ENCODE peak calls at places on chromosomes 1 and 21, in seven cellular contexts. H, K, G, T, F, W and E are unnamed samples.

GRCh38 chr21:42567861-42568260 is 54.2 kb downstream of the SLC37A1 start:
- DNase-seq in F (peak; percentile 37), H (no peak), K (peak; percentile 23), T (no peak), W (peak; percentile 50), G (peak; percentile 10), E (no peak)

GRCh38 chr1:39105061-39105840 is 79.1 kb downstream of the NDUFS5 start:
- DNase-seq in W (peak; percentile 76), K (peak; percentile 86), G (peak; percentile 81), H (peak; percentile 72), F (peak; percentile 87), T (no peak), E (peak; percentile 65)

GRCh38 chr1:56330400-56331026 is 248.8 kb downstream of the PLPP3 start:
- DNase-seq in H (no peak), T (no peak), G (no peak), K (no peak), F (no peak), W (no peak), E (no peak)

GRCh38 chr1:226557424-226557823 is 8.9 kb downstream of the STUM start:
- DNase-seq in H (no peak), F (no peak), G (no peak), T (no peak), K (no peak), W (no peak), E (no peak)

GRCh38 chr21:44366586-44367211 is 13.3 kb downstream of the TRPM2 start:
- DNase-seq in G (no peak), K (peak; percentile 34), W (no peak), T (no peak), H (no peak), F (peak; percentile 42), E (no peak)

GRCh38 chr1:172002725-172003345 is 161.5 kb downstream of the DNM3 start:
- DNase-seq in G (no peak), H (peak; percentile 9), T (peak; percentile 17), W (no peak), F (peak; percentile 51), K (no peak), E (no peak)

GRCh38 chr1:66381626-66382275 is 152.2 kb upstream of the SGIP1 start:
- DNase-seq in W (no peak), F (no peak), G (no peak), T (no peak), K (no peak), H (no peak), E (no peak)

GRCh38 chr1:211258310-211258755 is 833 bp upstream of the RCOR3 start:
- DNase-seq in F (peak; percentile 86), G (peak; percentile 92), K (peak; percentile 91), W (peak; percentile 86), H (peak; percentile 84), T (no peak), E (peak; percentile 26)

GRCh38 chr1:27574001-27574781 is 29.8 kb downstream of the AHDC1 start:
- DNase-seq in W (no peak), G (no peak), H (no peak), K (no peak), T (no peak), F (no peak), E (no peak)

GRCh38 chr1:57966751-57967406 is 543.0 kb upstream of the DAB1 start:
- DNase-seq in K (no peak), W (no peak), F (no peak), T (peak; percentile 15), H (no peak), G (no peak), E (no peak)

GRCh38 chr1:238592586-238592985 is 701.9 kb upstream of the ZP4 start:
- DNase-seq in T (no peak), H (no peak), K (no peak), G (no peak), W (no peak), F (no peak), E (no peak)

GRCh38 chr1:244242446-244242845 is 191.4 kb downstream of the ZBTB18 start:
- DNase-seq in T (no peak), H (no peak), F (no peak), G (no peak), W (no peak), K (no peak), E (no peak)

GRCh38 chr1:208105756-208106155 is 138.4 kb downstream of the PLXNA2 start:
- DNase-seq in T (no peak), H (no peak), K (no peak), G (no peak), F (no peak), W (no peak), E (peak; percentile 58)

GRCh38 chr21:27390384-27390783 is 423.5 kb upstream of the ADAMTS5 start:
- DNase-seq in W (no peak), G (no peak), H (no peak), T (no peak), F (no peak), K (no peak), E (no peak)

GRCh38 chr1:32948905-32949304 is 15.7 kb downstream of the RNF19B start:
- DNase-seq in K (no peak), W (no peak), T (no peak), F (no peak), H (no peak), G (no peak), E (no peak)

GRCh38 chr1:197066719-197067456 is at the start of gene F13B:
- DNase-seq in T (no peak), G (no peak), F (no peak), W (no peak), H (no peak), K (no peak), E (no peak)

GRCh38 chr1:203300441-203301330 is 4.6 kb upstream of the BTG2 start:
- DNase-seq in F (no peak), T (no peak), K (no peak), G (no peak), W (no peak), H (no peak), E (no peak)

GRCh38 chr1:59757185-59757747 is 57.5 kb upstream of the HOOK1 start:
- DNase-seq in T (no peak), W (no peak), K (no peak), H (no peak), F (no peak), G (no peak), E (no peak)

GRCh38 chr1:173475564-173476196 is 1.5 kb upstream of the PRDX6 start:
- DNase-seq in K (no peak), F (no peak), W (no peak), T (no peak), H (no peak), G (peak; percentile 29), E (no peak)

GRCh38 chr1:111848852-111849545 is 93.3 kb downstream of the DDX20 start:
- DNase-seq in F (no peak), T (no peak), H (no peak), K (no peak), W (no peak), G (no peak), E (no peak)

GRCh38 chr1:220003585-220004299 is 42.6 kb downstream of the EPRS1 start:
- DNase-seq in T (no peak), W (no peak), K (no peak), H (no peak), F (no peak), G (no peak), E (no peak)

GRCh38 chr1:5222626-5223025 is 568.2 kb downstream of the AJAP1 start:
- DNase-seq in T (no peak), K (no peak), W (no peak), G (no peak), H (no peak), F (no peak), E (no peak)

GRCh38 chr1:53842347-53842746 is 4.3 kb upstream of the NDC1 start:
- DNase-seq in H (no peak), W (no peak), F (no peak), T (no peak), G (no peak), K (no peak), E (no peak)

GRCh38 chr1:27090921-27091320 is 64.0 kb downstream of the SLC9A1 start:
- DNase-seq in F (no peak), T (no peak), H (no peak), K (no peak), G (no peak), W (no peak), E (no peak)

GRCh38 chr1:114076308-114076707 is 77.4 kb downstream of the SYT6 start:
- DNase-seq in F (no peak), H (no peak), T (no peak), K (no peak), W (no peak), G (no peak), E (no peak)

GRCh38 chr1:192265774-192266173 is 51.0 kb upstream of the RGS21 start:
- DNase-seq in K (no peak), H (no peak), F (no peak), T (no peak), G (no peak), W (no peak), E (no peak)

GRCh38 chr1:98523256-98523655 is 138.3 kb upstream of the SNX7 start:
- DNase-seq in T (no peak), H (no peak), G (no peak), W (no peak), F (no peak), K (no peak), E (no peak)

GRCh38 chr1:76687324-76688018 is 179.8 kb upstream of the ST6GALNAC5 start:
- DNase-seq in K (no peak), H (no peak), F (no peak), T (no peak), W (no peak), G (no peak), E (no peak)

GRCh38 chr21:44756416-44757185 is 45.0 kb downstream of the UBE2G2 start:
- DNase-seq in K (no peak), F (peak; percentile 23), H (no peak), W (no peak), G (no peak), T (no peak), E (no peak)

DNA sequence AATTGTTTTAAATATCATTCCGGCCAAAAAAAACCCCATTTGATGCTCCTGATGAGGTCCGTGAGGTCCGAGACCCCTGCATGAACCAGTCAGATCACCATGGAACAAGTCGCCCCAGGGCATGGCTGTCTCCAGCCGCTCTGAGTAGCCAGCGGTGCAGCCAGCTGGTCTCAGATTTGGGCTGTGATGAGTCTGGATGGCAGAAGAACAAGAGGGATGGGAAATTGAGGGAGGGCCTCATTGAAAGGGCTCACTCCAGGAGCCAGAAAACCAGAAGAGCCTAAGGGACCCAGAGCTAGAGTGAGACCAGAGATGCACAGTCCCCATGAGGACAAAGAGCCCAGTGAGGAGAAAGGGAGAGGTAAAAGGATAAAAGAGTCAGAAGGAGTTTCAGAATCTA is 174.0 kb downstream of the TOMM20 start:
- DNase-seq in H (no peak), G (no peak), K (no peak), W (no peak), F (no peak), T (no peak), E (no peak)
- H3K27ac ChIP-seq in H (peak overlapping the region; percentile 82), G (peak overlapping the region; percentile 77), K (no peak overlapping the region), W (peak overlapping the region; percentile 51), F (peak overlapping the region; percentile 97), T (no peak overlapping the region), E (peak overlapping the region; percentile 6)

GRCh38 chr1:19423130-19423529 is 62.2 kb downstream of the CAPZB start:
- DNase-seq in K (no peak), H (no peak), T (no peak), F (no peak), W (no peak), G (no peak), E (no peak)
- H3K27ac ChIP-seq in K (no peak overlapping the region), H (peak overlapping the region; percentile 85), T (no peak overlapping the region), F (peak overlapping the region; percentile 16), W (peak overlapping the region; percentile 33), G (peak overlapping the region; percentile 61), E (no peak overlapping the region)

GRCh38 chr1:175130649-175131045 is 61.9 kb downstream of the KIAA0040 start:
- DNase-seq in H (no peak), F (no peak), K (no peak), W (no peak), G (no peak), T (no peak), E (no peak)
- H3K27ac ChIP-seq in H (peak overlapping the region; percentile 75), F (no peak overlapping the region), K (no peak overlapping the region), W (peak overlapping the region; percentile 7), G (peak overlapping the region; percentile 66), T (no peak overlapping the region), E (no peak overlapping the region)

GRCh38 chr1:89262643-89263042 is 10.0 kb downstream of the GBP5 start:
- DNase-seq in W (no peak), G (no peak), F (no peak), H (no peak), K (no peak), T (no peak), E (no peak)
- H3K27ac ChIP-seq in W (no peak overlapping the region), G (peak overlapping the region; percentile 9), F (no peak overlapping the region), H (peak overlapping the region; percentile 42), K (no peak overlapping the region), T (no peak overlapping the region), E (no peak overlapping the region)